ENCODE peak calls at places on chromosomes 11 and 22, in seven cellular contexts. One of them, this sample, is unnamed. For H3K9me3, the result is how much of the 10 kb centered on the place peaks cover.

GRCh38 chr11:102268083-102268984 is 49.0 kb upstream of the BIRC3 start:
- DNase-seq in Caco-2: peak
- DNase-seq in cardiac muscle cell: peak
- DNase-seq in fibroblast of lung: peak
- DNase-seq in endothelial cell of umbilical vein: peak
- DNase-seq in psoas muscle: peak
- DNase-seq in colonic mucosa: peak
- DNase-seq in this sample: peak

GRCh38 chr11:76793391-76793811 is 10.2 kb downstream of the TSKU start:
- DNase-seq in Caco-2: no peak
- DNase-seq in cardiac muscle cell: no peak
- DNase-seq in fibroblast of lung: no peak
- DNase-seq in endothelial cell of umbilical vein: no peak
- DNase-seq in psoas muscle: no peak
- DNase-seq in colonic mucosa: no peak
- DNase-seq in this sample: no peak

GRCh38 chr11:9489366-9489765 is 28.6 kb downstream of the ZNF143 start:
- DNase-seq in Caco-2: no peak
- DNase-seq in cardiac muscle cell: peak
- DNase-seq in fibroblast of lung: peak
- DNase-seq in endothelial cell of umbilical vein: no peak
- DNase-seq in psoas muscle: no peak
- DNase-seq in colonic mucosa: no peak
- DNase-seq in this sample: no peak

GRCh38 chr11:113533425-113533698 is 58.2 kb upstream of the DRD2 start:
- DNase-seq in Caco-2: no peak
- DNase-seq in cardiac muscle cell: no peak
- DNase-seq in fibroblast of lung: no peak
- DNase-seq in endothelial cell of umbilical vein: no peak
- DNase-seq in psoas muscle: no peak
- DNase-seq in colonic mucosa: no peak
- DNase-seq in this sample: no peak

GRCh38 chr11:9180784-9181183 is 84.4 kb downstream of the DENND5A start:
- DNase-seq in Caco-2: peak
- DNase-seq in cardiac muscle cell: peak
- DNase-seq in fibroblast of lung: no peak
- DNase-seq in endothelial cell of umbilical vein: peak
- DNase-seq in psoas muscle: no peak
- DNase-seq in colonic mucosa: no peak
- DNase-seq in this sample: no peak

GRCh38 chr11:104582431-104582830 is 315.8 kb downstream of the CASP12 start:
- DNase-seq in Caco-2: no peak
- DNase-seq in cardiac muscle cell: no peak
- DNase-seq in fibroblast of lung: no peak
- DNase-seq in endothelial cell of umbilical vein: no peak
- DNase-seq in psoas muscle: no peak
- DNase-seq in colonic mucosa: no peak
- DNase-seq in this sample: no peak

GRCh38 chr22:45534339-45535192 is 31.9 kb downstream of the FBLN1 start:
- DNase-seq in Caco-2: no peak
- DNase-seq in cardiac muscle cell: peak
- DNase-seq in fibroblast of lung: peak
- DNase-seq in endothelial cell of umbilical vein: no peak
- DNase-seq in psoas muscle: no peak
- DNase-seq in colonic mucosa: no peak
- DNase-seq in this sample: no peak

GRCh38 chr11:1487091-1487850 is 692 bp upstream of the MOB2 start:
- DNase-seq in Caco-2: no peak
- DNase-seq in cardiac muscle cell: no peak
- DNase-seq in fibroblast of lung: no peak
- DNase-seq in endothelial cell of umbilical vein: no peak
- DNase-seq in psoas muscle: no peak
- DNase-seq in colonic mucosa: no peak
- DNase-seq in this sample: no peak

GRCh38 chr11:8933931-8934330 is 1.2 kb upstream of the C11orf16 start:
- DNase-seq in Caco-2: no peak
- DNase-seq in cardiac muscle cell: no peak
- DNase-seq in fibroblast of lung: no peak
- DNase-seq in endothelial cell of umbilical vein: no peak
- DNase-seq in psoas muscle: no peak
- DNase-seq in colonic mucosa: no peak
- DNase-seq in this sample: no peak

GRCh38 chr11:84720706-84721402 is 906.3 kb downstream of the DLG2 start:
- DNase-seq in Caco-2: peak
- DNase-seq in cardiac muscle cell: peak
- DNase-seq in fibroblast of lung: peak
- DNase-seq in endothelial cell of umbilical vein: no peak
- DNase-seq in psoas muscle: peak
- DNase-seq in colonic mucosa: peak
- DNase-seq in this sample: no peak

GRCh38 chr11:6737872-6738466 is 33.8 kb downstream of the OR2AG2 start:
- DNase-seq in Caco-2: peak
- DNase-seq in cardiac muscle cell: peak
- DNase-seq in fibroblast of lung: peak
- DNase-seq in endothelial cell of umbilical vein: peak
- DNase-seq in psoas muscle: no peak
- DNase-seq in colonic mucosa: peak
- DNase-seq in this sample: peak

GRCh38 chr11:35618497-35619029 is 303 bp downstream of the FJX1 start:
- DNase-seq in Caco-2: peak
- DNase-seq in cardiac muscle cell: peak
- DNase-seq in fibroblast of lung: peak
- DNase-seq in endothelial cell of umbilical vein: no peak
- DNase-seq in psoas muscle: no peak
- DNase-seq in colonic mucosa: peak
- DNase-seq in this sample: peak

GRCh38 chr22:48301908-48302307 is 1525.8 kb downstream of the BRD1 start:
- DNase-seq in Caco-2: no peak
- DNase-seq in cardiac muscle cell: no peak
- DNase-seq in fibroblast of lung: no peak
- DNase-seq in endothelial cell of umbilical vein: no peak
- DNase-seq in psoas muscle: no peak
- DNase-seq in colonic mucosa: no peak
- DNase-seq in this sample: no peak

GRCh38 chr22:48300877-48301276 is 1526.8 kb downstream of the BRD1 start:
- DNase-seq in Caco-2: no peak
- DNase-seq in cardiac muscle cell: no peak
- DNase-seq in fibroblast of lung: no peak
- DNase-seq in endothelial cell of umbilical vein: no peak
- DNase-seq in psoas muscle: no peak
- DNase-seq in colonic mucosa: no peak
- DNase-seq in this sample: no peak

GRCh38 chr22:48303360-48303725 is 1524.3 kb downstream of the BRD1 start:
- DNase-seq in Caco-2: no peak
- DNase-seq in cardiac muscle cell: no peak
- DNase-seq in fibroblast of lung: no peak
- DNase-seq in endothelial cell of umbilical vein: no peak
- DNase-seq in psoas muscle: no peak
- DNase-seq in colonic mucosa: no peak
- DNase-seq in this sample: no peak

GRCh38 chr22:48301421-48301820 is 1526.3 kb downstream of the BRD1 start:
- DNase-seq in Caco-2: no peak
- DNase-seq in cardiac muscle cell: no peak
- DNase-seq in fibroblast of lung: no peak
- DNase-seq in endothelial cell of umbilical vein: no peak
- DNase-seq in psoas muscle: no peak
- DNase-seq in colonic mucosa: no peak
- DNase-seq in this sample: no peak

DNA sequence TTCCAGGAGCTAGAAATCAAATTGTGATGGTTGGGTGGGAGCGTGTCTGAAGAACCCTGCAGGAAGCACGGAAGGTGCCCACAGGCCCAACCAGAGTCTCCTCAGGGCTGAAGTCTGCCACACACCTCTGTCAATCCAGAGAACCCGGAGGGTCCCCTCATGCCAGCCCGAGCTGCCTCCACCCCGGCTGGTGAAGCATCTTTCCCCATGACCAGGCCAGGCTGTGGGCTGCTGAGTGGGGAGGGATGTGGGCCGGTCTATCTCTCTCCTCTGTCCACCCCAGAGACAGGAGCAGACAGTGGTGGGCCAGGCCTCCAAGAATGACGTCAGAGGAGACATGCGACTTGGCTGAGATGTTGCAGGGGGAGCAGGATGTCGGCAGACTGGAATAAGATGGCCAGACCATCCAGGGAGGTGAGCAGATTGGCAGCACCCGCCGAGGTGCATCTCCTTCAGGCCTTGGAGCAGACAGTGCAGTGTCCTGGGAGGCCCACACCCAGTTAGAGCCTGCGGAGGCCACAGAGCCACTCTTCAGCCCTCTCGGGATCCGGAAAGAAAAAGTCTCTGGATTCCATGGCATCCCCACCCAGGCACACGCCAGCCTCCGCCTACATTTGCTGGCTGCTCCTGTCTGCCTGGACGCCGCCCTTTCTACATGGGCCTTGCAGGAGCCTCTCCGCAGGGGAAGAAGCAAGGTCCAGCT is 1524.9 kb downstream of the BRD1 start:
- DNase-seq in Caco-2: no peak
- DNase-seq in cardiac muscle cell: no peak
- DNase-seq in fibroblast of lung: no peak
- DNase-seq in endothelial cell of umbilical vein: no peak
- DNase-seq in psoas muscle: no peak
- DNase-seq in colonic mucosa: no peak
- DNase-seq in this sample: no peak
- H3K9me3 ChIP-seq in Caco-2: under half
- H3K9me3 ChIP-seq in cardiac muscle cell: under half
- H3K9me3 ChIP-seq in fibroblast of lung: under half
- H3K9me3 ChIP-seq in endothelial cell of umbilical vein: under half
- H3K9me3 ChIP-seq in psoas muscle: under half
- H3K9me3 ChIP-seq in colonic mucosa: under half
- H3K9me3 ChIP-seq in this sample: under half

GRCh38 chr11:60910281-60910687 is 3.7 kb upstream of the TMEM109 start:
- DNase-seq in Caco-2: no peak
- DNase-seq in cardiac muscle cell: no peak
- DNase-seq in fibroblast of lung: no peak
- DNase-seq in endothelial cell of umbilical vein: no peak
- DNase-seq in psoas muscle: no peak
- DNase-seq in colonic mucosa: no peak
- DNase-seq in this sample: peak

GRCh38 chr11:60912223-60912850 is 1.6 kb upstream of the TMEM109 start:
- DNase-seq in Caco-2: peak
- DNase-seq in cardiac muscle cell: no peak
- DNase-seq in fibroblast of lung: no peak
- DNase-seq in endothelial cell of umbilical vein: no peak
- DNase-seq in psoas muscle: no peak
- DNase-seq in colonic mucosa: no peak
- DNase-seq in this sample: no peak

GRCh38 chr11:60912851-60913550 is 957 bp upstream of the TMEM109 start:
- DNase-seq in Caco-2: peak
- DNase-seq in cardiac muscle cell: no peak
- DNase-seq in fibroblast of lung: no peak
- DNase-seq in endothelial cell of umbilical vein: peak
- DNase-seq in psoas muscle: no peak
- DNase-seq in colonic mucosa: no peak
- DNase-seq in this sample: no peak

GRCh38 chr11:60908803-60909202 is 2.4 kb upstream of the PRPF19 start:
- DNase-seq in Caco-2: no peak
- DNase-seq in cardiac muscle cell: no peak
- DNase-seq in fibroblast of lung: no peak
- DNase-seq in endothelial cell of umbilical vein: no peak
- DNase-seq in psoas muscle: no peak
- DNase-seq in colonic mucosa: no peak
- DNase-seq in this sample: no peak

GRCh38 chr11:60910711-60911366 is 3.1 kb upstream of the TMEM109 start:
- DNase-seq in Caco-2: no peak
- DNase-seq in cardiac muscle cell: no peak
- DNase-seq in fibroblast of lung: no peak
- DNase-seq in endothelial cell of umbilical vein: no peak
- DNase-seq in psoas muscle: no peak
- DNase-seq in colonic mucosa: no peak
- DNase-seq in this sample: peak
- TF ChIP-seq CTCF in Caco-2: no peak
- TF ChIP-seq CTCF in cardiac muscle cell: no peak
- TF ChIP-seq CTCF in fibroblast of lung: no peak
- TF ChIP-seq CTCF in endothelial cell of umbilical vein: no peak
- TF ChIP-seq CTCF in psoas muscle: no peak
- TF ChIP-seq CTCF in colonic mucosa: no peak
- TF ChIP-seq CTCF in this sample: no peak

DNA sequence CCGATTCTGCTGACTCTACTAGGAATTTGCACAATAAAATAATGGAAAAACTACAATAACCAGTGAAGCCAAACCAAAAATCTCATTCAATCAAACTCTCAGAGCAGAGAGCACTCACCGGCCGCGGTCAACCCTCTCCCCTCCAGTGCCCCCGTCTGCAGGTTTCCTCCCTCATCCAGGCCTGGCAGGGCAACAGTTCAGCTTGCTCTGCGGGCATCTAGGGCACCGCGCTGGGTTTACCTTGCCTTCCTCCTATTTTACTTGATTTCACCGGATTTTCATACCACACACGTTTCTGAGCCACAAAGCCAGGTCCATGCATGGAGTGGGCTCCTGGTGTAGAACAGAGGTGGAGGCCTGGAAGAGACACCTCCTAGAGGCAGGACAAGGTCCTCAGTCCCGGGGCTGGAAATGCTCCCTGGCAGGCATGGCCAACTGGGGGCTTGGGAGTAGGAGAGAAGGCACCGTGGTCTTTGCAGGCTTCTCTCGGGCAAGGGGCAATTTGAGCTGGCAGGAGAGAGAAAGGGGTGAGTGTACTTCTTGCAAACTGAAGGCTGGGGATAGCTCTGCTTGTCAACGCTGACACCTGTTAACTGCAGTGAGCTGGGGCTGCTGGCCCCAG is 938.4 kb downstream of the BRD1 start:
- DNase-seq in Caco-2: peak
- DNase-seq in cardiac muscle cell: no peak
- DNase-seq in fibroblast of lung: no peak
- DNase-seq in endothelial cell of umbilical vein: no peak
- DNase-seq in psoas muscle: no peak
- DNase-seq in colonic mucosa: no peak
- DNase-seq in this sample: no peak
- H3K9me3 ChIP-seq in Caco-2: under half
- H3K9me3 ChIP-seq in cardiac muscle cell: under half
- H3K9me3 ChIP-seq in fibroblast of lung: under half
- H3K9me3 ChIP-seq in endothelial cell of umbilical vein: under half
- H3K9me3 ChIP-seq in psoas muscle: under half
- H3K9me3 ChIP-seq in colonic mucosa: under half
- H3K9me3 ChIP-seq in this sample: under half

GRCh38 chr11:61578819-61579218 is 2.1 kb downstream of the SYT7 start:
- DNase-seq in Caco-2: no peak
- DNase-seq in cardiac muscle cell: no peak
- DNase-seq in fibroblast of lung: no peak
- DNase-seq in endothelial cell of umbilical vein: no peak
- DNase-seq in psoas muscle: no peak
- DNase-seq in colonic mucosa: no peak
- DNase-seq in this sample: no peak

GRCh38 chr11:61581931-61582330 is 1.1 kb upstream of the SYT7 start:
- DNase-seq in Caco-2: no peak
- DNase-seq in cardiac muscle cell: no peak
- DNase-seq in fibroblast of lung: no peak
- DNase-seq in endothelial cell of umbilical vein: no peak
- DNase-seq in psoas muscle: no peak
- DNase-seq in colonic mucosa: no peak
- DNase-seq in this sample: no peak

GRCh38 chr11:61579398-61580291 is 1.2 kb downstream of the SYT7 start:
- DNase-seq in Caco-2: no peak
- DNase-seq in cardiac muscle cell: no peak
- DNase-seq in fibroblast of lung: no peak
- DNase-seq in endothelial cell of umbilical vein: no peak
- DNase-seq in psoas muscle: no peak
- DNase-seq in colonic mucosa: no peak
- DNase-seq in this sample: no peak

GRCh38 chr11:61580292-61580888 is 486 bp downstream of the SYT7 start:
- DNase-seq in Caco-2: no peak
- DNase-seq in cardiac muscle cell: no peak
- DNase-seq in fibroblast of lung: no peak
- DNase-seq in endothelial cell of umbilical vein: no peak
- DNase-seq in psoas muscle: no peak
- DNase-seq in colonic mucosa: no peak
- DNase-seq in this sample: no peak

GRCh38 chr11:61581030-61581928 is at the start of gene SYT7:
- DNase-seq in Caco-2: peak
- DNase-seq in cardiac muscle cell: peak
- DNase-seq in fibroblast of lung: peak
- DNase-seq in endothelial cell of umbilical vein: peak
- DNase-seq in psoas muscle: peak
- DNase-seq in colonic mucosa: peak
- DNase-seq in this sample: peak
- TF ChIP-seq CTCF in Caco-2: no peak
- TF ChIP-seq CTCF in cardiac muscle cell: peak
- TF ChIP-seq CTCF in fibroblast of lung: peak
- TF ChIP-seq CTCF in endothelial cell of umbilical vein: peak
- TF ChIP-seq CTCF in psoas muscle: peak
- TF ChIP-seq CTCF in colonic mucosa: no peak
- TF ChIP-seq CTCF in this sample: no peak